ENCODE peak calls at places on chromosomes 11 and 22, in six cellular contexts. One of them, this sample, is unnamed.

GRCh38 chr11:47177846-47178245 is 1.2 kb upstream of the ARFGAP2 start:
- DNase-seq in WTC11: no peak
- DNase-seq in HFFc6: no peak
- DNase-seq in bronchial epithelial cell: no peak
- DNase-seq in stomach: no peak
- DNase-seq in nephron progenitor cell: no peak
- DNase-seq in this sample: no peak

GRCh38 chr11:127182586-127183203 is 182.1 kb upstream of the KIRREL3 start:
- DNase-seq in bronchial epithelial cell: no peak
- DNase-seq in nephron progenitor cell: no peak
- DNase-seq in WTC11: no peak
- DNase-seq in stomach: no peak
- DNase-seq in HFFc6: no peak
- DNase-seq in this sample: no peak

GRCh38 chr11:721913-722811 is 16.1 kb downstream of the EPS8L2 start:
- DNase-seq in bronchial epithelial cell: no peak
- DNase-seq in nephron progenitor cell: no peak
- DNase-seq in WTC11: no peak
- DNase-seq in HFFc6: no peak
- DNase-seq in stomach: no peak
- DNase-seq in this sample: peak; percentile 69

GRCh38 chr11:44618561-44619425 is 53.3 kb downstream of the CD82 start:
- DNase-seq in nephron progenitor cell: no peak
- DNase-seq in stomach: peak; percentile 20
- DNase-seq in WTC11: no peak
- DNase-seq in HFFc6: no peak
- DNase-seq in bronchial epithelial cell: no peak
- DNase-seq in this sample: no peak

GRCh38 chr22:25933158-25933788 is 191.3 kb downstream of the MYO18B start:
- DNase-seq in WTC11: no peak
- DNase-seq in stomach: no peak
- DNase-seq in HFFc6: no peak
- DNase-seq in nephron progenitor cell: no peak
- DNase-seq in bronchial epithelial cell: no peak
- DNase-seq in this sample: no peak

GRCh38 chr11:14202263-14203173 is 156.5 kb downstream of the RRAS2 start:
- DNase-seq in bronchial epithelial cell: no peak
- DNase-seq in nephron progenitor cell: no peak
- DNase-seq in HFFc6: no peak
- DNase-seq in stomach: no peak
- DNase-seq in WTC11: no peak
- DNase-seq in this sample: peak; percentile 16

GRCh38 chr11:18261721-18262120 is 4.3 kb upstream of the SAA1 start:
- DNase-seq in nephron progenitor cell: no peak
- DNase-seq in WTC11: no peak
- DNase-seq in HFFc6: no peak
- DNase-seq in stomach: no peak
- DNase-seq in bronchial epithelial cell: no peak
- DNase-seq in this sample: no peak

GRCh38 chr11:31725176-31725575 is 85.9 kb downstream of the PAX6 start:
- DNase-seq in HFFc6: no peak
- DNase-seq in nephron progenitor cell: no peak
- DNase-seq in stomach: no peak
- DNase-seq in bronchial epithelial cell: no peak
- DNase-seq in WTC11: no peak
- DNase-seq in this sample: no peak

GRCh38 chr22:29780781-29781676 is 13.9 kb downstream of the UQCR10 start:
- DNase-seq in nephron progenitor cell: no peak
- DNase-seq in bronchial epithelial cell: peak; percentile 80
- DNase-seq in WTC11: no peak
- DNase-seq in stomach: no peak
- DNase-seq in HFFc6: peak; percentile 79
- DNase-seq in this sample: no peak

GRCh38 chr11:117484159-117484558 is 156.5 kb downstream of the CEP164 start:
- DNase-seq in nephron progenitor cell: peak; percentile 30
- DNase-seq in stomach: no peak
- DNase-seq in HFFc6: no peak
- DNase-seq in WTC11: no peak
- DNase-seq in bronchial epithelial cell: no peak
- DNase-seq in this sample: no peak

GRCh38 chr22:25282671-25283561 is 63.5 kb downstream of the CRYBB2 start:
- DNase-seq in WTC11: peak; percentile 30
- DNase-seq in stomach: no peak
- DNase-seq in bronchial epithelial cell: no peak
- DNase-seq in HFFc6: no peak
- DNase-seq in nephron progenitor cell: peak; percentile 59
- DNase-seq in this sample: peak; percentile 15

GRCh38 chr22:31898406-31898805 is 45.9 kb upstream of the YWHAH start:
- DNase-seq in bronchial epithelial cell: no peak
- DNase-seq in HFFc6: no peak
- DNase-seq in nephron progenitor cell: no peak
- DNase-seq in WTC11: no peak
- DNase-seq in stomach: no peak
- DNase-seq in this sample: no peak

GRCh38 chr11:37689951-37690350 is 1091.9 kb upstream of the RAG2 start:
- DNase-seq in WTC11: no peak
- DNase-seq in nephron progenitor cell: no peak
- DNase-seq in bronchial epithelial cell: no peak
- DNase-seq in stomach: no peak
- DNase-seq in HFFc6: no peak
- DNase-seq in this sample: no peak

GRCh38 chr22:46618667-46619066 is 1.5 kb upstream of the GRAMD4 start:
- DNase-seq in bronchial epithelial cell: no peak
- DNase-seq in stomach: no peak
- DNase-seq in WTC11: no peak
- DNase-seq in nephron progenitor cell: no peak
- DNase-seq in HFFc6: no peak
- DNase-seq in this sample: no peak

GRCh38 chr22:30823015-30823370 is 128.3 kb downstream of the OSBP2 start:
- DNase-seq in nephron progenitor cell: peak; percentile 20
- DNase-seq in bronchial epithelial cell: no peak
- DNase-seq in HFFc6: no peak
- DNase-seq in stomach: no peak
- DNase-seq in WTC11: peak; percentile 59
- DNase-seq in this sample: no peak

GRCh38 chr11:77039491-77040400 is 5.5 kb downstream of the B3GNT6 start:
- DNase-seq in stomach: no peak
- DNase-seq in bronchial epithelial cell: no peak
- DNase-seq in WTC11: peak; percentile 71
- DNase-seq in HFFc6: no peak
- DNase-seq in nephron progenitor cell: peak; percentile 67
- DNase-seq in this sample: peak; percentile 49

GRCh38 chr11:29435421-29435820 is 581.4 kb downstream of the KCNA4 start:
- DNase-seq in stomach: no peak
- DNase-seq in WTC11: no peak
- DNase-seq in nephron progenitor cell: no peak
- DNase-seq in bronchial epithelial cell: peak; percentile 2
- DNase-seq in HFFc6: no peak
- DNase-seq in this sample: no peak

GRCh38 chr11:8263109-8263768 is 439 bp downstream of the LMO1 start:
- DNase-seq in nephron progenitor cell: peak; percentile 59
- DNase-seq in HFFc6: no peak
- DNase-seq in bronchial epithelial cell: no peak
- DNase-seq in WTC11: peak; percentile 36
- DNase-seq in stomach: no peak
- DNase-seq in this sample: no peak

GRCh38 chr11:77190331-77191075 is 62.5 kb downstream of the MYO7A start:
- DNase-seq in HFFc6: no peak
- DNase-seq in stomach: no peak
- DNase-seq in WTC11: no peak
- DNase-seq in nephron progenitor cell: no peak
- DNase-seq in bronchial epithelial cell: no peak
- DNase-seq in this sample: no peak

GRCh38 chr11:65424200-65425104 is 1.9 kb downstream of the NEAT1 start:
- DNase-seq in bronchial epithelial cell: peak; percentile 34
- DNase-seq in stomach: peak; percentile 55
- DNase-seq in WTC11: no peak
- DNase-seq in HFFc6: peak; percentile 50
- DNase-seq in nephron progenitor cell: no peak
- DNase-seq in this sample: no peak

GRCh38 chr11:43691806-43692205 is 11.3 kb downstream of the HSD17B12 start:
- DNase-seq in stomach: no peak
- DNase-seq in bronchial epithelial cell: no peak
- DNase-seq in HFFc6: no peak
- DNase-seq in WTC11: no peak
- DNase-seq in nephron progenitor cell: no peak
- DNase-seq in this sample: no peak

GRCh38 chr11:27207025-27207650 is 155.9 kb downstream of the CCDC34 start:
- DNase-seq in HFFc6: no peak
- DNase-seq in WTC11: no peak
- DNase-seq in stomach: no peak
- DNase-seq in bronchial epithelial cell: no peak
- DNase-seq in nephron progenitor cell: no peak
- DNase-seq in this sample: no peak

GRCh38 chr11:69894126-69895047 is 75.2 kb upstream of the FGF3 start:
- DNase-seq in WTC11: peak; percentile 8
- DNase-seq in HFFc6: no peak
- DNase-seq in nephron progenitor cell: no peak
- DNase-seq in bronchial epithelial cell: no peak
- DNase-seq in stomach: no peak
- DNase-seq in this sample: no peak

GRCh38 chr11:68889948-68890446 is 13.6 kb downstream of the MRPL21 start:
- DNase-seq in WTC11: peak; percentile 79
- DNase-seq in stomach: no peak
- DNase-seq in HFFc6: peak; percentile 90
- DNase-seq in bronchial epithelial cell: no peak
- DNase-seq in nephron progenitor cell: peak; percentile 42
- DNase-seq in this sample: no peak

GRCh38 chr11:3163241-3163981 is 1.7 kb downstream of the OSBPL5 start:
- DNase-seq in bronchial epithelial cell: no peak
- DNase-seq in nephron progenitor cell: no peak
- DNase-seq in stomach: no peak
- DNase-seq in HFFc6: no peak
- DNase-seq in WTC11: peak; percentile 10
- DNase-seq in this sample: no peak

GRCh38 chr11:111565111-111565720 is 24.7 kb downstream of the LAYN start:
- DNase-seq in HFFc6: peak; percentile 76
- DNase-seq in WTC11: peak; percentile 66
- DNase-seq in stomach: peak; percentile 76
- DNase-seq in bronchial epithelial cell: peak; percentile 66
- DNase-seq in nephron progenitor cell: peak; percentile 68
- DNase-seq in this sample: peak; percentile 62

GRCh38 chr11:111569476-111569875 is 29.0 kb downstream of the LAYN start:
- DNase-seq in nephron progenitor cell: no peak
- DNase-seq in WTC11: no peak
- DNase-seq in stomach: no peak
- DNase-seq in bronchial epithelial cell: no peak
- DNase-seq in HFFc6: no peak
- DNase-seq in this sample: no peak

GRCh38 chr11:111561801-111562325 is 21.3 kb downstream of the LAYN start:
- DNase-seq in stomach: no peak
- DNase-seq in bronchial epithelial cell: peak; percentile 75
- DNase-seq in nephron progenitor cell: no peak
- DNase-seq in WTC11: no peak
- DNase-seq in HFFc6: peak; percentile 83
- DNase-seq in this sample: no peak

GRCh38 chr11:111562692-111563389 is 22.3 kb downstream of the LAYN start:
- DNase-seq in WTC11: no peak
- DNase-seq in HFFc6: no peak
- DNase-seq in nephron progenitor cell: no peak
- DNase-seq in bronchial epithelial cell: no peak
- DNase-seq in stomach: no peak
- DNase-seq in this sample: no peak

GRCh38 chr11:111566324-111566723 is 25.8 kb downstream of the LAYN start:
- DNase-seq in WTC11: no peak
- DNase-seq in bronchial epithelial cell: no peak
- DNase-seq in stomach: no peak
- DNase-seq in HFFc6: no peak
- DNase-seq in nephron progenitor cell: no peak
- DNase-seq in this sample: no peak
- TF ChIP-seq CTCF in WTC11: no peak
- TF ChIP-seq CTCF in bronchial epithelial cell: no peak
- TF ChIP-seq CTCF in stomach: no peak
- TF ChIP-seq CTCF in HFFc6: peak; percentile 11
- TF ChIP-seq CTCF in nephron progenitor cell: no peak
- TF ChIP-seq CTCF in this sample: no peak

DNA sequence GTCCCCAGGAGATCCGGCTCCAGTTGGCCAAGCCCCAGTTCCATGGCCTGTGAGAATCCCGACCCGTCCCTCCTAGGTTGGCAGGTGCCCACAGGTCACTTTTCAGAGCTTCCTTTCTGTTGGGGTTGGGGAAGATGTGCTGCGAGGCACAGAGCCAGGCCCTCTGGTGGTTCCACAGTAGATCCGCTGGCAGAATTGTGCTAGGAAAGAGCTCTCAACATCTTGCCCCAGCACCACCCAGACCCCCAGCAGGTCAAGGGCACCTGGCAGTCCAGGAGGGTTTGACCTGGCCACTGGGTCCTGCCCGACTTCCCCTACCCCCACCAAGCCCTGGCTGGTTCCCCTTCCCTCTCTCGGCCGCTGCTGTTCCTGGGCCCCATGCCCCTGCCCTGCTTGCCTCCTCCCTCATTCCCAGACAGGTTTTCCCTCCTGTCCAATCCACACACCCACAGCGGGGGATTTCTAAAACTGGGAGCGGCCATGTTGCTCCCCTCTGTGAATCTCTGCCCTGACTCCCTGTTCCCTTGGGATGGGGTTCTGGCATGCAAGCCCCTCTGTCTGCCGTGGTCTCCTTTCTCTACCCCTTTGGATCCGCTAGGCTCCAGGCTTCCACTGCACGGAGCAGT is 26.2 kb upstream of the GCAT start:
- DNase-seq in HFFc6: no peak
- DNase-seq in bronchial epithelial cell: no peak
- DNase-seq in nephron progenitor cell: no peak
- DNase-seq in WTC11: peak; percentile 38
- DNase-seq in stomach: no peak
- DNase-seq in this sample: no peak
- TF ChIP-seq CTCF in HFFc6: peak; percentile 62
- TF ChIP-seq CTCF in bronchial epithelial cell: peak; percentile 31
- TF ChIP-seq CTCF in nephron progenitor cell: no peak
- TF ChIP-seq CTCF in WTC11: no peak
- TF ChIP-seq CTCF in stomach: no peak
- TF ChIP-seq CTCF in this sample: no peak

GRCh38 chr11:17036666-17037658 is 22.7 kb upstream of the PLEKHA7 start:
- DNase-seq in HFFc6: no peak
- DNase-seq in stomach: peak; percentile 60
- DNase-seq in nephron progenitor cell: no peak
- DNase-seq in WTC11: peak; percentile 67
- DNase-seq in bronchial epithelial cell: no peak
- DNase-seq in this sample: no peak
- TF ChIP-seq CTCF in HFFc6: no peak
- TF ChIP-seq CTCF in stomach: peak; percentile 12
- TF ChIP-seq CTCF in nephron progenitor cell: no peak
- TF ChIP-seq CTCF in WTC11: peak; percentile 26
- TF ChIP-seq CTCF in bronchial epithelial cell: peak; percentile 23
- TF ChIP-seq CTCF in this sample: peak; percentile 18

GRCh38 chr11:42410251-42410956 is 901.4 kb upstream of the API5 start:
- DNase-seq in nephron progenitor cell: no peak
- DNase-seq in WTC11: no peak
- DNase-seq in bronchial epithelial cell: peak; percentile 3
- DNase-seq in HFFc6: no peak
- DNase-seq in stomach: no peak
- DNase-seq in this sample: peak; percentile 3

DNA sequence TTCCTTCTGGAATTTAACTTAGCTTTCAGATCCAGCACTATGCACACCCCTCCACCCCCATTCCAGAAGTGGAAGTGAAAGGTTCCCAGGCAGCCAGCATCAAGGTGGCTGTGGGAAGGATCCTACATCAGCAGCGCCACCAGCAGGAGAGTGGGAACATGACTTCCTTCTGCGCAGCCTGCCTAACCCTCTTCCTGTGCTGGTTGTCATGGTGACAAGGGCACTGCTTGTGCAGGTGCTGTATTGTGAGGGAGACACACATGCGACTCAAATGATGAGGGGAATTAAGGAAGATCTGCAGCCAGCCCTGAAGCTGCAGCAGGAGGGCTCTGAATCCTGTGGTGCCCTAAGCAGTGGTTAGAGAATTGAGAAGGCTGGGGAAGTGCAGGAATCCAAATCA is 904.4 kb upstream of the API5 start:
- DNase-seq in WTC11: peak; percentile 93
- DNase-seq in bronchial epithelial cell: no peak
- DNase-seq in nephron progenitor cell: peak; percentile 71
- DNase-seq in HFFc6: peak; percentile 3
- DNase-seq in stomach: peak; percentile 28
- DNase-seq in this sample: no peak
- TF ChIP-seq CTCF in WTC11: peak; percentile 78
- TF ChIP-seq CTCF in bronchial epithelial cell: no peak
- TF ChIP-seq CTCF in nephron progenitor cell: peak; percentile 54
- TF ChIP-seq CTCF in HFFc6: peak; percentile 53
- TF ChIP-seq CTCF in stomach: no peak
- TF ChIP-seq CTCF in this sample: no peak